ENCODE peak calls at places on chromosome 2, in ten cellular contexts. K, E, U, Y, M, J, A, R, S and Z are unnamed samples. For H3K4me1, the result is how much of the 10 kb centered on the place peaks cover.

GRCh38 chr2:144014108-144014507 is 505.8 kb downstream of the ZEB2 start:
- DNase-seq in K (no peak), E (no peak), U (no peak), Y (no peak), M (no peak), J (no peak), A (no peak), R (no peak), S (no peak), Z (no peak)

GRCh38 chr2:177399376-177399775 is 6.8 kb downstream of the AGPS start:
- DNase-seq in K (no peak), E (no peak), U (no peak), Y (no peak), M (no peak), J (no peak), A (no peak), R (no peak), S (no peak), Z (no peak)

GRCh38 chr2:28181801-28182200 is 210.9 kb upstream of the FOSL2 start:
- DNase-seq in K (no peak), E (no peak), U (no peak), Y (no peak), M (no peak), J (no peak), A (no peak), R (no peak), S (no peak), Z (no peak)

GRCh38 chr2:169561364-169561763 is 12.3 kb downstream of the FASTKD1 start:
- DNase-seq in K (no peak), E (no peak), U (no peak), Y (no peak), M (no peak), J (no peak), A (no peak), R (no peak), S (no peak), Z (no peak)

GRCh38 chr2:221283896-221284295 is 288.2 kb downstream of the EPHA4 start:
- DNase-seq in K (no peak), E (no peak), U (no peak), Y (no peak), M (no peak), J (no peak), A (no peak), R (no peak), S (no peak), Z (no peak)

GRCh38 chr2:135799738-135800137 is 37.2 kb downstream of the LCT start:
- DNase-seq in K (no peak), E (no peak), U (no peak), Y (no peak), M (no peak), J (no peak), A (no peak), R (no peak), S (no peak), Z (no peak)

GRCh38 chr2:233477548-233478433 is 88.8 kb downstream of the USP40 start:
- DNase-seq in K (no peak), E (no peak), U (no peak), Y (no peak), M (no peak), J (no peak), A (no peak), R (no peak), S (no peak), Z (peak)

GRCh38 chr2:45237128-45237527 is 227.9 kb upstream of the SIX2 start:
- DNase-seq in K (no peak), E (no peak), U (no peak), Y (no peak), M (no peak), J (no peak), A (no peak), R (no peak), S (no peak), Z (no peak)

GRCh38 chr2:26880161-26880560 is 32.2 kb downstream of the DPYSL5 start:
- DNase-seq in K (no peak), E (no peak), U (no peak), Y (no peak), M (no peak), J (no peak), A (no peak), R (no peak), S (no peak), Z (no peak)

DNA sequence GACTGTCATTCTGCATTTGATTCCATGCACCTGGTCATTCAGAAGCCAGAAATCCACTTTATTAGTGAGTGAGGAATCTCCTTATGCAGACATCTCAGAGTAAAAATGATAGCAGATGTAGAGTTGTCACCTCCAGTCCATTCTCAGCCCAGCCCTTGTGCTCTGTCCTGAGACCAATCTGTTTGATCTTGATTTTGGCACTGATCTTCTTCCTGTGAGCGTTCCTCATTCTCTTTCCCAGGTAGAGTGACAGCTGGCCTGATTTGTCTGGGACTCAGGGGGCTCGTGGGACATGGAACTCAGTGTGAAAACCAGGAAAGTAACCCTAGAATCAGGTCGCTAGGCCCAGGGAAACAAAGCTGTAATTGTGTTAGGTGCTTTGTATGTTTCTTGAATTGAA is 8.9 kb downstream of the ARHGAP25 start:
- DNase-seq in K (no peak), E (no peak), U (no peak), Y (no peak), M (no peak), J (no peak), A (no peak), R (no peak), S (no peak), Z (no peak)
- H3K4me1 ChIP-seq in K (under half), E (under half), U (under half), Y (under half), M (under half), J (under half), A (under half), R (under half), S (under half), Z (half or more)

GRCh38 chr2:239223330-239224248 is 177.2 kb downstream of the HDAC4 start:
- DNase-seq in K (no peak), E (peak), U (peak), Y (no peak), M (peak), J (peak), A (peak), R (no peak), S (no peak), Z (no peak)

GRCh38 chr2:239224249-239224605 is 176.6 kb downstream of the HDAC4 start:
- DNase-seq in K (no peak), E (no peak), U (no peak), Y (no peak), M (no peak), J (no peak), A (no peak), R (no peak), S (no peak), Z (no peak)

GRCh38 chr2:239222346-239223028 is 178.3 kb downstream of the HDAC4 start:
- DNase-seq in K (no peak), E (no peak), U (no peak), Y (no peak), M (no peak), J (no peak), A (peak), R (no peak), S (no peak), Z (no peak)

GRCh38 chr2:239220976-239221375 is 179.8 kb downstream of the HDAC4 start:
- DNase-seq in K (no peak), E (no peak), U (no peak), Y (no peak), M (no peak), J (no peak), A (peak), R (no peak), S (no peak), Z (no peak)

GRCh38 chr2:239223029-239223329 is 177.8 kb downstream of the HDAC4 start:
- DNase-seq in K (no peak), E (no peak), U (no peak), Y (no peak), M (no peak), J (peak), A (no peak), R (no peak), S (no peak), Z (no peak)
- TF ChIP-seq POLR2AphosphoS5 in K (no peak), E (no peak), U (no peak), Y (no peak), M (peak), J (no peak), A (no peak), R (no peak), S (no peak), Z (no peak)

GRCh38 chr2:73642338-73643018 is at the start of gene NAT8:
- DNase-seq in K (no peak), E (no peak), U (no peak), Y (no peak), M (no peak), J (peak), A (no peak), R (no peak), S (peak), Z (no peak)
- H3K4me3 ChIP-seq in K (no peak), E (no peak), U (no peak), Y (no peak), M (no peak), J (peak), A (no peak), R (no peak), S (no peak), Z (no peak)

GRCh38 chr2:22554453-22554852 is 830.5 kb upstream of the KLHL29 start:
- DNase-seq in K (no peak), E (no peak), U (no peak), Y (no peak), M (no peak), J (no peak), A (no peak), R (no peak), S (no peak), Z (no peak)
- H3K4me1 ChIP-seq in K (under half), E (under half), U (under half), Y (under half), M (under half), J (under half), A (under half), R (under half), S (under half), Z (under half)